ENCODE peak calls at places on chromosomes 12 and 14, in ten cellular contexts. One of them, this sample, is unnamed.

GRCh38 chr12:38157274-38157932 is 159.2 kb upstream of the ALG10B start:
- DNase-seq in A549: no peak
- DNase-seq in mucosa of descending colon: no peak
- DNase-seq in Peyer's patch: peak; percentile 43
- DNase-seq in erythroblast: no peak
- DNase-seq in NCI-H1417: no peak
- DNase-seq in Kasumi-1: no peak
- DNase-seq in GM04504: no peak
- DNase-seq in stimulated activated CD4-positive, alpha-beta T cell treated with anti-CD3 and anti-CD28 coated beads, Interleukin-1b, Interleukin-23, amount 100 ng/mL, for 1 hour: no peak
- DNase-seq in activated B cell treated with CpG ODN at 0.5 μM for 24 hours: no peak
- DNase-seq in this sample: no peak

GRCh38 chr14:75859746-75860145 is 122.0 kb downstream of the TGFB3 start:
- DNase-seq in A549: no peak
- DNase-seq in mucosa of descending colon: no peak
- DNase-seq in Peyer's patch: no peak
- DNase-seq in erythroblast: no peak
- DNase-seq in NCI-H1417: no peak
- DNase-seq in Kasumi-1: no peak
- DNase-seq in GM04504: no peak
- DNase-seq in stimulated activated CD4-positive, alpha-beta T cell treated with anti-CD3 and anti-CD28 coated beads, Interleukin-1b, Interleukin-23, amount 100 ng/mL, for 1 hour: no peak
- DNase-seq in activated B cell treated with CpG ODN at 0.5 μM for 24 hours: no peak
- DNase-seq in this sample: no peak

GRCh38 chr14:100072783-100073346 is 7.6 kb downstream of the EVL start:
- DNase-seq in A549: no peak
- DNase-seq in mucosa of descending colon: peak; percentile 80
- DNase-seq in Peyer's patch: no peak
- DNase-seq in erythroblast: peak; percentile 31
- DNase-seq in NCI-H1417: no peak
- DNase-seq in Kasumi-1: no peak
- DNase-seq in GM04504: no peak
- DNase-seq in stimulated activated CD4-positive, alpha-beta T cell treated with anti-CD3 and anti-CD28 coated beads, Interleukin-1b, Interleukin-23, amount 100 ng/mL, for 1 hour: no peak
- DNase-seq in activated B cell treated with CpG ODN at 0.5 μM for 24 hours: peak; percentile 47
- DNase-seq in this sample: no peak

GRCh38 chr14:61537567-61538463 is 157.5 kb upstream of the HIF1A start:
- DNase-seq in A549: peak; percentile 93
- DNase-seq in mucosa of descending colon: no peak
- DNase-seq in Peyer's patch: peak; percentile 64
- DNase-seq in erythroblast: no peak
- DNase-seq in NCI-H1417: no peak
- DNase-seq in Kasumi-1: no peak
- DNase-seq in GM04504: peak; percentile 65
- DNase-seq in stimulated activated CD4-positive, alpha-beta T cell treated with anti-CD3 and anti-CD28 coated beads, Interleukin-1b, Interleukin-23, amount 100 ng/mL, for 1 hour: peak; percentile 27
- DNase-seq in activated B cell treated with CpG ODN at 0.5 μM for 24 hours: no peak
- DNase-seq in this sample: no peak

GRCh38 chr14:52553002-52553670 is 500 bp downstream of the GPR137C start:
- DNase-seq in A549: no peak
- DNase-seq in mucosa of descending colon: peak; percentile 75
- DNase-seq in Peyer's patch: no peak
- DNase-seq in erythroblast: peak; percentile 60
- DNase-seq in NCI-H1417: peak; percentile 84
- DNase-seq in Kasumi-1: no peak
- DNase-seq in GM04504: no peak
- DNase-seq in stimulated activated CD4-positive, alpha-beta T cell treated with anti-CD3 and anti-CD28 coated beads, Interleukin-1b, Interleukin-23, amount 100 ng/mL, for 1 hour: peak; percentile 9
- DNase-seq in activated B cell treated with CpG ODN at 0.5 μM for 24 hours: no peak
- DNase-seq in this sample: peak; percentile 10

GRCh38 chr12:65965358-65965757 is 141.1 kb downstream of the HMGA2 start:
- DNase-seq in A549: peak; percentile 51
- DNase-seq in mucosa of descending colon: no peak
- DNase-seq in Peyer's patch: no peak
- DNase-seq in erythroblast: no peak
- DNase-seq in NCI-H1417: no peak
- DNase-seq in Kasumi-1: no peak
- DNase-seq in GM04504: no peak
- DNase-seq in stimulated activated CD4-positive, alpha-beta T cell treated with anti-CD3 and anti-CD28 coated beads, Interleukin-1b, Interleukin-23, amount 100 ng/mL, for 1 hour: no peak
- DNase-seq in activated B cell treated with CpG ODN at 0.5 μM for 24 hours: no peak
- DNase-seq in this sample: no peak

GRCh38 chr14:23306113-23306411 is 571 bp upstream of the BCL2L2 start:
- DNase-seq in A549: no peak
- DNase-seq in mucosa of descending colon: no peak
- DNase-seq in Peyer's patch: no peak
- DNase-seq in erythroblast: no peak
- DNase-seq in NCI-H1417: peak; percentile 41
- DNase-seq in Kasumi-1: no peak
- DNase-seq in GM04504: no peak
- DNase-seq in stimulated activated CD4-positive, alpha-beta T cell treated with anti-CD3 and anti-CD28 coated beads, Interleukin-1b, Interleukin-23, amount 100 ng/mL, for 1 hour: no peak
- DNase-seq in activated B cell treated with CpG ODN at 0.5 μM for 24 hours: no peak
- DNase-seq in this sample: no peak

GRCh38 chr14:100341301-100342031 is 18.3 kb downstream of the SLC25A47 start:
- DNase-seq in A549: peak; percentile 60
- DNase-seq in mucosa of descending colon: no peak
- DNase-seq in Peyer's patch: no peak
- DNase-seq in erythroblast: no peak
- DNase-seq in NCI-H1417: no peak
- DNase-seq in Kasumi-1: peak; percentile 96
- DNase-seq in GM04504: peak; percentile 38
- DNase-seq in stimulated activated CD4-positive, alpha-beta T cell treated with anti-CD3 and anti-CD28 coated beads, Interleukin-1b, Interleukin-23, amount 100 ng/mL, for 1 hour: no peak
- DNase-seq in activated B cell treated with CpG ODN at 0.5 μM for 24 hours: no peak
- DNase-seq in this sample: no peak

GRCh38 chr14:35669782-35670181 is 135.8 kb downstream of the INSM2 start:
- DNase-seq in A549: peak; percentile 5
- DNase-seq in mucosa of descending colon: no peak
- DNase-seq in Peyer's patch: no peak
- DNase-seq in erythroblast: no peak
- DNase-seq in NCI-H1417: peak; percentile 9
- DNase-seq in Kasumi-1: no peak
- DNase-seq in GM04504: no peak
- DNase-seq in stimulated activated CD4-positive, alpha-beta T cell treated with anti-CD3 and anti-CD28 coated beads, Interleukin-1b, Interleukin-23, amount 100 ng/mL, for 1 hour: no peak
- DNase-seq in activated B cell treated with CpG ODN at 0.5 μM for 24 hours: no peak
- DNase-seq in this sample: no peak

GRCh38 chr12:110345176-110345651 is 58.3 kb downstream of the ANAPC7 start:
- DNase-seq in A549: no peak
- DNase-seq in mucosa of descending colon: no peak
- DNase-seq in Peyer's patch: no peak
- DNase-seq in erythroblast: no peak
- DNase-seq in NCI-H1417: no peak
- DNase-seq in Kasumi-1: peak; percentile 94
- DNase-seq in GM04504: no peak
- DNase-seq in stimulated activated CD4-positive, alpha-beta T cell treated with anti-CD3 and anti-CD28 coated beads, Interleukin-1b, Interleukin-23, amount 100 ng/mL, for 1 hour: no peak
- DNase-seq in activated B cell treated with CpG ODN at 0.5 μM for 24 hours: no peak
- DNase-seq in this sample: no peak

GRCh38 chr12:62720661-62721330 is 214.2 kb downstream of the PPM1H start:
- DNase-seq in A549: no peak
- DNase-seq in mucosa of descending colon: no peak
- DNase-seq in Peyer's patch: no peak
- DNase-seq in erythroblast: no peak
- DNase-seq in NCI-H1417: no peak
- DNase-seq in Kasumi-1: no peak
- DNase-seq in GM04504: no peak
- DNase-seq in stimulated activated CD4-positive, alpha-beta T cell treated with anti-CD3 and anti-CD28 coated beads, Interleukin-1b, Interleukin-23, amount 100 ng/mL, for 1 hour: no peak
- DNase-seq in activated B cell treated with CpG ODN at 0.5 μM for 24 hours: no peak
- DNase-seq in this sample: no peak

GRCh38 chr12:96218989-96219678 is 25.0 kb downstream of the ELK3 start:
- DNase-seq in A549: peak; percentile 79
- DNase-seq in mucosa of descending colon: no peak
- DNase-seq in Peyer's patch: no peak
- DNase-seq in erythroblast: no peak
- DNase-seq in NCI-H1417: no peak
- DNase-seq in Kasumi-1: no peak
- DNase-seq in GM04504: no peak
- DNase-seq in stimulated activated CD4-positive, alpha-beta T cell treated with anti-CD3 and anti-CD28 coated beads, Interleukin-1b, Interleukin-23, amount 100 ng/mL, for 1 hour: no peak
- DNase-seq in activated B cell treated with CpG ODN at 0.5 μM for 24 hours: no peak
- DNase-seq in this sample: no peak

GRCh38 chr12:15050664-15051063 is 77.8 kb downstream of the PDE6H start:
- DNase-seq in A549: no peak
- DNase-seq in mucosa of descending colon: no peak
- DNase-seq in Peyer's patch: no peak
- DNase-seq in erythroblast: no peak
- DNase-seq in NCI-H1417: no peak
- DNase-seq in Kasumi-1: no peak
- DNase-seq in GM04504: no peak
- DNase-seq in stimulated activated CD4-positive, alpha-beta T cell treated with anti-CD3 and anti-CD28 coated beads, Interleukin-1b, Interleukin-23, amount 100 ng/mL, for 1 hour: no peak
- DNase-seq in activated B cell treated with CpG ODN at 0.5 μM for 24 hours: no peak
- DNase-seq in this sample: no peak

GRCh38 chr14:70811578-70811977 is 2.3 kb upstream of the MAP3K9 start:
- DNase-seq in A549: no peak
- DNase-seq in mucosa of descending colon: no peak
- DNase-seq in Peyer's patch: no peak
- DNase-seq in erythroblast: no peak
- DNase-seq in NCI-H1417: no peak
- DNase-seq in Kasumi-1: no peak
- DNase-seq in GM04504: no peak
- DNase-seq in stimulated activated CD4-positive, alpha-beta T cell treated with anti-CD3 and anti-CD28 coated beads, Interleukin-1b, Interleukin-23, amount 100 ng/mL, for 1 hour: no peak
- DNase-seq in activated B cell treated with CpG ODN at 0.5 μM for 24 hours: no peak
- DNase-seq in this sample: no peak

GRCh38 chr14:55336161-55336560 is 64.9 kb downstream of the FBXO34 start:
- DNase-seq in A549: peak; percentile 78
- DNase-seq in mucosa of descending colon: no peak
- DNase-seq in Peyer's patch: no peak
- DNase-seq in erythroblast: peak; percentile 7
- DNase-seq in NCI-H1417: no peak
- DNase-seq in Kasumi-1: no peak
- DNase-seq in GM04504: no peak
- DNase-seq in stimulated activated CD4-positive, alpha-beta T cell treated with anti-CD3 and anti-CD28 coated beads, Interleukin-1b, Interleukin-23, amount 100 ng/mL, for 1 hour: no peak
- DNase-seq in activated B cell treated with CpG ODN at 0.5 μM for 24 hours: no peak
- DNase-seq in this sample: no peak

GRCh38 chr12:91952916-91953315 is 192.7 kb downstream of the BTG1 start:
- DNase-seq in A549: peak; percentile 39
- DNase-seq in mucosa of descending colon: no peak
- DNase-seq in Peyer's patch: no peak
- DNase-seq in erythroblast: no peak
- DNase-seq in NCI-H1417: no peak
- DNase-seq in Kasumi-1: peak; percentile 24
- DNase-seq in GM04504: no peak
- DNase-seq in stimulated activated CD4-positive, alpha-beta T cell treated with anti-CD3 and anti-CD28 coated beads, Interleukin-1b, Interleukin-23, amount 100 ng/mL, for 1 hour: no peak
- DNase-seq in activated B cell treated with CpG ODN at 0.5 μM for 24 hours: no peak
- DNase-seq in this sample: no peak

GRCh38 chr12:46916796-46917419 is 91.1 kb upstream of the SLC38A4 start:
- DNase-seq in A549: no peak
- DNase-seq in mucosa of descending colon: no peak
- DNase-seq in Peyer's patch: no peak
- DNase-seq in erythroblast: no peak
- DNase-seq in NCI-H1417: no peak
- DNase-seq in Kasumi-1: no peak
- DNase-seq in GM04504: no peak
- DNase-seq in stimulated activated CD4-positive, alpha-beta T cell treated with anti-CD3 and anti-CD28 coated beads, Interleukin-1b, Interleukin-23, amount 100 ng/mL, for 1 hour: no peak
- DNase-seq in activated B cell treated with CpG ODN at 0.5 μM for 24 hours: no peak
- DNase-seq in this sample: no peak

GRCh38 chr12:100138048-100138907 is 4.4 kb downstream of the BLTP3B start:
- DNase-seq in A549: peak; percentile 45
- DNase-seq in mucosa of descending colon: no peak
- DNase-seq in Peyer's patch: no peak
- DNase-seq in erythroblast: peak; percentile 28
- DNase-seq in NCI-H1417: no peak
- DNase-seq in Kasumi-1: peak; percentile 88
- DNase-seq in GM04504: no peak
- DNase-seq in stimulated activated CD4-positive, alpha-beta T cell treated with anti-CD3 and anti-CD28 coated beads, Interleukin-1b, Interleukin-23, amount 100 ng/mL, for 1 hour: no peak
- DNase-seq in activated B cell treated with CpG ODN at 0.5 μM for 24 hours: no peak
- DNase-seq in this sample: peak; percentile 9

GRCh38 chr12:99649551-99649950 is 2.0 kb downstream of the GARIN6 start:
- DNase-seq in A549: no peak
- DNase-seq in mucosa of descending colon: no peak
- DNase-seq in Peyer's patch: no peak
- DNase-seq in erythroblast: peak; percentile 67
- DNase-seq in NCI-H1417: no peak
- DNase-seq in Kasumi-1: no peak
- DNase-seq in GM04504: no peak
- DNase-seq in stimulated activated CD4-positive, alpha-beta T cell treated with anti-CD3 and anti-CD28 coated beads, Interleukin-1b, Interleukin-23, amount 100 ng/mL, for 1 hour: no peak
- DNase-seq in activated B cell treated with CpG ODN at 0.5 μM for 24 hours: no peak
- DNase-seq in this sample: no peak

GRCh38 chr12:65810036-65810435 is 14.2 kb upstream of the HMGA2 start:
- DNase-seq in A549: no peak
- DNase-seq in mucosa of descending colon: no peak
- DNase-seq in Peyer's patch: no peak
- DNase-seq in erythroblast: no peak
- DNase-seq in NCI-H1417: no peak
- DNase-seq in Kasumi-1: no peak
- DNase-seq in GM04504: peak; percentile 35
- DNase-seq in stimulated activated CD4-positive, alpha-beta T cell treated with anti-CD3 and anti-CD28 coated beads, Interleukin-1b, Interleukin-23, amount 100 ng/mL, for 1 hour: no peak
- DNase-seq in activated B cell treated with CpG ODN at 0.5 μM for 24 hours: no peak
- DNase-seq in this sample: no peak

GRCh38 chr12:52210186-52210924 is 18.5 kb upstream of the KRT80 start:
- DNase-seq in A549: peak; percentile 57
- DNase-seq in mucosa of descending colon: no peak
- DNase-seq in Peyer's patch: peak; percentile 52
- DNase-seq in erythroblast: no peak
- DNase-seq in NCI-H1417: no peak
- DNase-seq in Kasumi-1: no peak
- DNase-seq in GM04504: peak; percentile 48
- DNase-seq in stimulated activated CD4-positive, alpha-beta T cell treated with anti-CD3 and anti-CD28 coated beads, Interleukin-1b, Interleukin-23, amount 100 ng/mL, for 1 hour: no peak
- DNase-seq in activated B cell treated with CpG ODN at 0.5 μM for 24 hours: no peak
- DNase-seq in this sample: no peak

GRCh38 chr12:108468149-108468968 is 46.7 kb upstream of the FICD start:
- DNase-seq in A549: no peak
- DNase-seq in mucosa of descending colon: no peak
- DNase-seq in Peyer's patch: no peak
- DNase-seq in erythroblast: peak; percentile 40
- DNase-seq in NCI-H1417: no peak
- DNase-seq in Kasumi-1: peak; percentile 56
- DNase-seq in GM04504: no peak
- DNase-seq in stimulated activated CD4-positive, alpha-beta T cell treated with anti-CD3 and anti-CD28 coated beads, Interleukin-1b, Interleukin-23, amount 100 ng/mL, for 1 hour: no peak
- DNase-seq in activated B cell treated with CpG ODN at 0.5 μM for 24 hours: no peak
- DNase-seq in this sample: peak; percentile 2

GRCh38 chr12:12817611-12818010 is 4.5 kb downstream of the DDX47 start:
- DNase-seq in A549: no peak
- DNase-seq in mucosa of descending colon: no peak
- DNase-seq in Peyer's patch: no peak
- DNase-seq in erythroblast: no peak
- DNase-seq in NCI-H1417: no peak
- DNase-seq in Kasumi-1: no peak
- DNase-seq in GM04504: no peak
- DNase-seq in stimulated activated CD4-positive, alpha-beta T cell treated with anti-CD3 and anti-CD28 coated beads, Interleukin-1b, Interleukin-23, amount 100 ng/mL, for 1 hour: no peak
- DNase-seq in activated B cell treated with CpG ODN at 0.5 μM for 24 hours: no peak
- DNase-seq in this sample: no peak

GRCh38 chr14:29310757-29311156 is 544.2 kb downstream of the FOXG1 start:
- DNase-seq in A549: no peak
- DNase-seq in mucosa of descending colon: no peak
- DNase-seq in Peyer's patch: no peak
- DNase-seq in erythroblast: no peak
- DNase-seq in NCI-H1417: no peak
- DNase-seq in Kasumi-1: no peak
- DNase-seq in GM04504: peak; percentile 45
- DNase-seq in stimulated activated CD4-positive, alpha-beta T cell treated with anti-CD3 and anti-CD28 coated beads, Interleukin-1b, Interleukin-23, amount 100 ng/mL, for 1 hour: no peak
- DNase-seq in activated B cell treated with CpG ODN at 0.5 μM for 24 hours: no peak
- DNase-seq in this sample: no peak

GRCh38 chr12:24788886-24789285 is 160.0 kb downstream of the BCAT1 start:
- DNase-seq in A549: no peak
- DNase-seq in mucosa of descending colon: no peak
- DNase-seq in Peyer's patch: no peak
- DNase-seq in erythroblast: no peak
- DNase-seq in NCI-H1417: no peak
- DNase-seq in Kasumi-1: no peak
- DNase-seq in GM04504: no peak
- DNase-seq in stimulated activated CD4-positive, alpha-beta T cell treated with anti-CD3 and anti-CD28 coated beads, Interleukin-1b, Interleukin-23, amount 100 ng/mL, for 1 hour: no peak
- DNase-seq in activated B cell treated with CpG ODN at 0.5 μM for 24 hours: no peak
- DNase-seq in this sample: no peak

GRCh38 chr12:30692470-30692869 is 3.2 kb downstream of the IPO8 start:
- DNase-seq in A549: no peak
- DNase-seq in mucosa of descending colon: no peak
- DNase-seq in Peyer's patch: no peak
- DNase-seq in erythroblast: no peak
- DNase-seq in NCI-H1417: no peak
- DNase-seq in Kasumi-1: no peak
- DNase-seq in GM04504: peak; percentile 17
- DNase-seq in stimulated activated CD4-positive, alpha-beta T cell treated with anti-CD3 and anti-CD28 coated beads, Interleukin-1b, Interleukin-23, amount 100 ng/mL, for 1 hour: no peak
- DNase-seq in activated B cell treated with CpG ODN at 0.5 μM for 24 hours: no peak
- DNase-seq in this sample: no peak

GRCh38 chr14:75630695-75631452 is 29.8 kb downstream of the ERG28 start:
- DNase-seq in A549: no peak
- DNase-seq in mucosa of descending colon: no peak
- DNase-seq in Peyer's patch: no peak
- DNase-seq in erythroblast: no peak
- DNase-seq in NCI-H1417: no peak
- DNase-seq in Kasumi-1: no peak
- DNase-seq in GM04504: no peak
- DNase-seq in stimulated activated CD4-positive, alpha-beta T cell treated with anti-CD3 and anti-CD28 coated beads, Interleukin-1b, Interleukin-23, amount 100 ng/mL, for 1 hour: no peak
- DNase-seq in activated B cell treated with CpG ODN at 0.5 μM for 24 hours: no peak
- DNase-seq in this sample: no peak

GRCh38 chr14:91380610-91381371 is 36.8 kb downstream of the CCDC88C start:
- DNase-seq in A549: no peak
- DNase-seq in mucosa of descending colon: peak; percentile 33
- DNase-seq in Peyer's patch: no peak
- DNase-seq in erythroblast: no peak
- DNase-seq in NCI-H1417: no peak
- DNase-seq in Kasumi-1: peak; percentile 90
- DNase-seq in GM04504: no peak
- DNase-seq in stimulated activated CD4-positive, alpha-beta T cell treated with anti-CD3 and anti-CD28 coated beads, Interleukin-1b, Interleukin-23, amount 100 ng/mL, for 1 hour: no peak
- DNase-seq in activated B cell treated with CpG ODN at 0.5 μM for 24 hours: no peak
- DNase-seq in this sample: no peak